ENCODE peak calls at places on chromosomes 7 and 10, in five cellular contexts. G is glomerular endothelial cell; W is amniotic epithelial cell; Z is stimulated activated CD4-positive, alpha-beta T cell treated with anti-CD3 and anti-CD28 coated beads, Interleukin-1b, Interleukin-23, amount 100 ng/mL, for 24 hours; R is left cardiac atrium. H is an unnamed sample.
A peak's percentile ranks its signal among the peaks of the same experiment; 100 is the strongest.

GRCh38 chr10:69668722-69669121 is 38.7 kb downstream of the FAM241B start:
- DNase-seq in G (no peak), W (no peak), Z (no peak), R (no peak), H (no peak)

GRCh38 chr10:87960230-87960629 is 96.8 kb downstream of the PTEN start:
- DNase-seq in G (peak; percentile 39), W (no peak), Z (no peak), R (no peak), H (no peak)

GRCh38 chr10:113494736-113495135 is 58.1 kb upstream of the HABP2 start:
- DNase-seq in G (no peak), W (no peak), Z (no peak), R (no peak), H (no peak)

GRCh38 chr7:71626206-71626605 is 494.3 kb downstream of the GALNT17 start:
- DNase-seq in G (no peak), W (peak; percentile 33), Z (no peak), R (no peak), H (no peak)

GRCh38 chr7:100016209-100016901 is 959 bp downstream of the ZKSCAN1 start:
- DNase-seq in G (no peak), W (no peak), Z (no peak), R (no peak), H (no peak)

GRCh38 chr10:7233259-7233991 is 177.4 kb downstream of the SFMBT2 start:
- DNase-seq in G (no peak), W (peak; percentile 17), Z (no peak), R (no peak), H (no peak)

GRCh38 chr10:97213431-97213830 is 27.7 kb upstream of the SLIT1 start:
- DNase-seq in G (no peak), W (no peak), Z (no peak), R (no peak), H (no peak)

GRCh38 chr10:65620404-65621048 is 1305.3 kb upstream of the LRRTM3 start:
- DNase-seq in G (no peak), W (peak; percentile 4), Z (no peak), R (no peak), H (no peak)

GRCh38 chr10:96974348-96974747 is 142.2 kb downstream of the LCOR start:
- DNase-seq in G (no peak), W (peak; percentile 17), Z (no peak), R (no peak), H (no peak)

GRCh38 chr7:98223898-98224700 is 12.9 kb downstream of the BHLHA15 start:
- DNase-seq in G (no peak), W (no peak), Z (no peak), R (peak; percentile 17), H (no peak)

GRCh38 chr10:133464582-133465031 is 10.9 kb downstream of the SCART1 start:
- DNase-seq in G (no peak), W (no peak), Z (no peak), R (no peak), H (no peak)

GRCh38 chr10:70693619-70694286 is 21.4 kb downstream of the ADAMTS14 start:
- DNase-seq in G (no peak), W (no peak), Z (no peak), R (peak; percentile 48), H (no peak)

GRCh38 chr10:61798711-61799110 is 102.8 kb upstream of the ARID5B start:
- DNase-seq in G (no peak), W (no peak), Z (no peak), R (no peak), H (no peak)

GRCh38 chr10:36412942-36413341 is 712.5 kb upstream of the ANKRD30A start:
- DNase-seq in G (no peak), W (no peak), Z (no peak), R (no peak), H (no peak)

GRCh38 chr7:43847496-43847895 is 21.8 kb downstream of the MRPS24 start:
- DNase-seq in G (no peak), W (peak; percentile 74), Z (no peak), R (no peak), H (no peak)

GRCh38 chr10:69449841-69450240 is 1.4 kb upstream of the TSPAN15 start:
- DNase-seq in G (peak; percentile 57), W (peak; percentile 59), Z (no peak), R (peak; percentile 56), H (no peak)

GRCh38 chr7:65269150-65269856 is 104.4 kb upstream of the ZNF92 start:
- DNase-seq in G (peak; percentile 41), W (peak; percentile 58), Z (no peak), R (peak; percentile 52), H (peak; percentile 93)

GRCh38 chr10:72812798-72813430 is 80.6 kb upstream of the OIT3 start:
- DNase-seq in G (no peak), W (peak; percentile 92), Z (no peak), R (no peak), H (no peak)

GRCh38 chr10:96292971-96293909 is 11.0 kb upstream of the DNTT start:
- DNase-seq in G (peak; percentile 5), W (peak; percentile 31), Z (no peak), R (no peak), H (no peak)

GRCh38 chr7:46229409-46229808 is 308.3 kb upstream of the IGFBP3 start:
- DNase-seq in G (no peak), W (peak; percentile 97), Z (no peak), R (no peak), H (no peak)

GRCh38 chr7:4103352-4104091 is 578.6 kb upstream of the FOXK1 start:
- DNase-seq in G (no peak), W (peak; percentile 39), Z (no peak), R (no peak), H (no peak)

GRCh38 chr7:104980969-104981670 is 32.9 kb upstream of the KMT2E start:
- DNase-seq in G (no peak), W (peak; percentile 53), Z (no peak), R (no peak), H (peak; percentile 30)

GRCh38 chr7:68707146-68707545 is 891.1 kb upstream of the AUTS2 start:
- DNase-seq in G (no peak), W (no peak), Z (no peak), R (no peak), H (no peak)

GRCh38 chr10:99612167-99612831 is 7.9 kb downstream of the SLC25A28 start:
- DNase-seq in G (no peak), W (peak; percentile 51), Z (no peak), R (no peak), H (no peak)

GRCh38 chr10:76922666-76923065 is 714.9 kb downstream of the KCNMA1 start:
- DNase-seq in G (no peak), W (no peak), Z (no peak), R (no peak), H (no peak)

GRCh38 chr10:12432402-12433189 is 83.2 kb downstream of the CAMK1D start:
- DNase-seq in G (no peak), W (no peak), Z (no peak), R (no peak), H (no peak)

GRCh38 chr7:106824458-106824857 is 40.6 kb upstream of the PIK3CG start:
- DNase-seq in G (no peak), W (no peak), Z (no peak), R (no peak), H (no peak)

GRCh38 chr7:112076309-112076708 is 129.9 kb downstream of the DOCK4 start:
- DNase-seq in G (no peak), W (no peak), Z (no peak), R (no peak), H (no peak)

GRCh38 chr7:12570529-12571461 is at the start of gene SCIN:
- DNase-seq in G (no peak), W (no peak), Z (no peak), R (peak; percentile 29), H (no peak)

GRCh38 chr10:17644485-17644964 is 574 bp downstream of the STAM start:
- DNase-seq in G (no peak), W (peak; percentile 47), Z (no peak), R (no peak), H (no peak)

GRCh38 chr10:43135656-43136055 is 2.6 kb upstream of the CSGALNACT2 start:
- DNase-seq in G (no peak), W (no peak), Z (no peak), R (no peak), H (no peak)

GRCh38 chr10:43214071-43214955 is 52.6 kb downstream of the RASGEF1A start:
- DNase-seq in G (no peak), W (peak; percentile 34), Z (no peak), R (no peak), H (no peak)

GRCh38 chr7:84025332-84025927 is 169.2 kb downstream of the SEMA3A start:
- DNase-seq in G (peak; percentile 60), W (peak; percentile 95), Z (no peak), R (peak; percentile 21), H (no peak)

GRCh38 chr10:119517235-119518141 is 25.0 kb downstream of the RGS10 start:
- DNase-seq in G (no peak), W (peak; percentile 69), Z (no peak), R (no peak), H (no peak)

GRCh38 chr10:126397640-126398382 is 9.5 kb upstream of the ADAM12 start:
- DNase-seq in G (no peak), W (peak; percentile 97), Z (no peak), R (no peak), H (no peak)

GRCh38 chr10:68537796-68538195 is 10.5 kb upstream of the SLC25A16 start:
- DNase-seq in G (no peak), W (no peak), Z (no peak), R (no peak), H (no peak)

GRCh38 chr10:18010050-18010449 is 58.3 kb downstream of the SLC39A12 start:
- DNase-seq in G (no peak), W (peak; percentile 72), Z (no peak), R (no peak), H (no peak)

GRCh38 chr7:149833495-149834130 is 4.6 kb upstream of the ZNF862 start:
- DNase-seq in G (no peak), W (no peak), Z (no peak), R (no peak), H (no peak)

H was measured in NCI-H1048.